ENCODE peak calls at places on chromosomes 5 and 9, in five cellular contexts. One of them, this sample, is unnamed.

GRCh38 chr5:36209664-36210063 is 32.1 kb downstream of the NADK2 start:
- DNase-seq in D721Med: no peak
- DNase-seq in type B pancreatic cell: no peak
- DNase-seq in A549: no peak
- DNase-seq in nephron progenitor cell: no peak
- DNase-seq in this sample: no peak

GRCh38 chr5:157348049-157348400 is 82.1 kb downstream of the CYFIP2 start:
- DNase-seq in nephron progenitor cell: no peak
- DNase-seq in D721Med: no peak
- DNase-seq in A549: peak; percentile 14
- DNase-seq in type B pancreatic cell: no peak
- DNase-seq in this sample: no peak

GRCh38 chr5:127987354-127988148 is 96.0 kb upstream of the SLC12A2 start:
- DNase-seq in type B pancreatic cell: no peak
- DNase-seq in nephron progenitor cell: no peak
- DNase-seq in D721Med: no peak
- DNase-seq in A549: no peak
- DNase-seq in this sample: no peak

GRCh38 chr5:158074597-158074991 is 215.6 kb upstream of the CLINT1 start:
- DNase-seq in A549: no peak
- DNase-seq in D721Med: no peak
- DNase-seq in type B pancreatic cell: no peak
- DNase-seq in nephron progenitor cell: no peak
- DNase-seq in this sample: no peak

GRCh38 chr9:109354190-109354589 is 33.3 kb upstream of the EPB41L4B start:
- DNase-seq in D721Med: no peak
- DNase-seq in nephron progenitor cell: no peak
- DNase-seq in type B pancreatic cell: no peak
- DNase-seq in A549: no peak
- DNase-seq in this sample: no peak

GRCh38 chr9:65459756-65460320 is 174.8 kb upstream of the FOXD4L5 start:
- DNase-seq in type B pancreatic cell: no peak
- DNase-seq in A549: no peak
- DNase-seq in D721Med: no peak
- DNase-seq in nephron progenitor cell: no peak
- DNase-seq in this sample: no peak

GRCh38 chr9:801399-802071 is 40.0 kb upstream of the DMRT1 start:
- DNase-seq in nephron progenitor cell: no peak
- DNase-seq in A549: no peak
- DNase-seq in type B pancreatic cell: no peak
- DNase-seq in D721Med: no peak
- DNase-seq in this sample: no peak

GRCh38 chr9:13110766-13111400 is 168.6 kb downstream of the MPDZ start:
- DNase-seq in nephron progenitor cell: no peak
- DNase-seq in type B pancreatic cell: no peak
- DNase-seq in D721Med: no peak
- DNase-seq in A549: no peak
- DNase-seq in this sample: no peak

GRCh38 chr5:78497573-78498533 is 137.4 kb downstream of the SCAMP1 start:
- DNase-seq in A549: no peak
- DNase-seq in D721Med: no peak
- DNase-seq in type B pancreatic cell: no peak
- DNase-seq in nephron progenitor cell: no peak
- DNase-seq in this sample: no peak

GRCh38 chr5:141001466-141001853 is 35.2 kb downstream of the PCDHAC2 start:
- DNase-seq in A549: peak; percentile 47
- DNase-seq in nephron progenitor cell: peak; percentile 43
- DNase-seq in D721Med: no peak
- DNase-seq in type B pancreatic cell: no peak
- DNase-seq in this sample: no peak

GRCh38 chr5:179568731-179569130 is 18.4 kb downstream of the RUFY1 start:
- DNase-seq in D721Med: no peak
- DNase-seq in nephron progenitor cell: no peak
- DNase-seq in A549: no peak
- DNase-seq in type B pancreatic cell: no peak
- DNase-seq in this sample: no peak

GRCh38 chr5:78514427-78515345 is 133.9 kb downstream of the LHFPL2 start:
- DNase-seq in A549: no peak
- DNase-seq in nephron progenitor cell: no peak
- DNase-seq in D721Med: no peak
- DNase-seq in type B pancreatic cell: no peak
- DNase-seq in this sample: peak; percentile 35

GRCh38 chr5:88691945-88692868 is 190.8 kb downstream of the MEF2C start:
- DNase-seq in D721Med: no peak
- DNase-seq in nephron progenitor cell: no peak
- DNase-seq in A549: no peak
- DNase-seq in type B pancreatic cell: no peak
- DNase-seq in this sample: no peak

GRCh38 chr9:116875576-116875975 is 188.5 kb downstream of the TRIM32 start:
- DNase-seq in type B pancreatic cell: no peak
- DNase-seq in nephron progenitor cell: no peak
- DNase-seq in D721Med: no peak
- DNase-seq in A549: no peak
- DNase-seq in this sample: no peak

GRCh38 chr5:42274913-42275312 is 148.3 kb upstream of the GHR start:
- DNase-seq in nephron progenitor cell: peak; percentile 10
- DNase-seq in D721Med: no peak
- DNase-seq in A549: no peak
- DNase-seq in type B pancreatic cell: no peak
- DNase-seq in this sample: no peak

GRCh38 chr9:35193762-35194161 is 32.0 kb downstream of the UNC13B start:
- DNase-seq in D721Med: no peak
- DNase-seq in type B pancreatic cell: no peak
- DNase-seq in nephron progenitor cell: no peak
- DNase-seq in A549: no peak
- DNase-seq in this sample: no peak

GRCh38 chr9:127838375-127839078 is 15.9 kb downstream of the ENG start:
- DNase-seq in A549: peak; percentile 51
- DNase-seq in nephron progenitor cell: peak; percentile 41
- DNase-seq in D721Med: no peak
- DNase-seq in type B pancreatic cell: no peak
- DNase-seq in this sample: peak; percentile 46

GRCh38 chr9:137278061-137278912 is 761 bp downstream of the TOR4A start:
- DNase-seq in A549: no peak
- DNase-seq in type B pancreatic cell: peak; percentile 70
- DNase-seq in D721Med: no peak
- DNase-seq in nephron progenitor cell: no peak
- DNase-seq in this sample: peak; percentile 50

GRCh38 chr9:98500337-98500919 is 208.3 kb downstream of the GABBR2 start:
- DNase-seq in A549: no peak
- DNase-seq in nephron progenitor cell: no peak
- DNase-seq in D721Med: no peak
- DNase-seq in type B pancreatic cell: peak; percentile 57
- DNase-seq in this sample: no peak

GRCh38 chr9:78103971-78104433 is 72.4 kb upstream of the GNAQ start:
- DNase-seq in D721Med: no peak
- DNase-seq in A549: no peak
- DNase-seq in type B pancreatic cell: no peak
- DNase-seq in nephron progenitor cell: no peak
- DNase-seq in this sample: no peak

GRCh38 chr5:149313151-149313841 is 32.0 kb upstream of the GRPEL2 start:
- DNase-seq in nephron progenitor cell: no peak
- DNase-seq in A549: no peak
- DNase-seq in type B pancreatic cell: no peak
- DNase-seq in D721Med: no peak
- DNase-seq in this sample: no peak

GRCh38 chr5:10595678-10596309 is 31.9 kb downstream of the ANKRD33B start:
- DNase-seq in D721Med: no peak
- DNase-seq in A549: peak; percentile 79
- DNase-seq in type B pancreatic cell: peak; percentile 25
- DNase-seq in nephron progenitor cell: no peak
- DNase-seq in this sample: no peak

GRCh38 chr5:172453986-172454354 is 355 bp downstream of the SH3PXD2B start:
- DNase-seq in D721Med: no peak
- DNase-seq in type B pancreatic cell: no peak
- DNase-seq in nephron progenitor cell: peak; percentile 65
- DNase-seq in A549: peak; percentile 27
- DNase-seq in this sample: peak; percentile 42

GRCh38 chr9:99285965-99286364 is 63.9 kb downstream of the SEC61B start:
- DNase-seq in nephron progenitor cell: no peak
- DNase-seq in D721Med: no peak
- DNase-seq in type B pancreatic cell: no peak
- DNase-seq in A549: no peak
- DNase-seq in this sample: no peak

GRCh38 chr5:39022151-39022550 is 52.0 kb downstream of the RICTOR start:
- DNase-seq in A549: no peak
- DNase-seq in type B pancreatic cell: no peak
- DNase-seq in nephron progenitor cell: no peak
- DNase-seq in D721Med: no peak
- DNase-seq in this sample: no peak

GRCh38 chr9:33233659-33234335 is 6.2 kb upstream of the SPINK4 start:
- DNase-seq in nephron progenitor cell: no peak
- DNase-seq in D721Med: no peak
- DNase-seq in type B pancreatic cell: no peak
- DNase-seq in A549: peak; percentile 100
- DNase-seq in this sample: peak; percentile 94

GRCh38 chr5:73197637-73198257 is 24.8 kb downstream of the TMEM174 start:
- DNase-seq in nephron progenitor cell: no peak
- DNase-seq in D721Med: no peak
- DNase-seq in type B pancreatic cell: no peak
- DNase-seq in A549: no peak
- DNase-seq in this sample: no peak

GRCh38 chr5:156450778-156451177 is 123.8 kb downstream of the SGCD start:
- DNase-seq in type B pancreatic cell: no peak
- DNase-seq in nephron progenitor cell: no peak
- DNase-seq in A549: no peak
- DNase-seq in D721Med: no peak
- DNase-seq in this sample: no peak

GRCh38 chr5:142913728-142914338 is 143.7 kb downstream of the ARHGAP26 start:
- DNase-seq in D721Med: no peak
- DNase-seq in type B pancreatic cell: no peak
- DNase-seq in nephron progenitor cell: no peak
- DNase-seq in A549: no peak
- DNase-seq in this sample: no peak

GRCh38 chr5:60549841-60550240 is 150.1 kb downstream of the DEPDC1B start:
- DNase-seq in D721Med: no peak
- DNase-seq in nephron progenitor cell: no peak
- DNase-seq in A549: no peak
- DNase-seq in type B pancreatic cell: no peak
- DNase-seq in this sample: no peak

GRCh38 chr9:88161144-88161543 is 22.9 kb upstream of the SPATA31C2 start:
- DNase-seq in D721Med: no peak
- DNase-seq in A549: no peak
- DNase-seq in type B pancreatic cell: no peak
- DNase-seq in nephron progenitor cell: no peak
- DNase-seq in this sample: no peak

GRCh38 chr9:78573205-78573604 is 276.3 kb downstream of the PSAT1 start:
- DNase-seq in A549: no peak
- DNase-seq in nephron progenitor cell: no peak
- DNase-seq in type B pancreatic cell: no peak
- DNase-seq in D721Med: no peak
- DNase-seq in this sample: no peak

DNA sequence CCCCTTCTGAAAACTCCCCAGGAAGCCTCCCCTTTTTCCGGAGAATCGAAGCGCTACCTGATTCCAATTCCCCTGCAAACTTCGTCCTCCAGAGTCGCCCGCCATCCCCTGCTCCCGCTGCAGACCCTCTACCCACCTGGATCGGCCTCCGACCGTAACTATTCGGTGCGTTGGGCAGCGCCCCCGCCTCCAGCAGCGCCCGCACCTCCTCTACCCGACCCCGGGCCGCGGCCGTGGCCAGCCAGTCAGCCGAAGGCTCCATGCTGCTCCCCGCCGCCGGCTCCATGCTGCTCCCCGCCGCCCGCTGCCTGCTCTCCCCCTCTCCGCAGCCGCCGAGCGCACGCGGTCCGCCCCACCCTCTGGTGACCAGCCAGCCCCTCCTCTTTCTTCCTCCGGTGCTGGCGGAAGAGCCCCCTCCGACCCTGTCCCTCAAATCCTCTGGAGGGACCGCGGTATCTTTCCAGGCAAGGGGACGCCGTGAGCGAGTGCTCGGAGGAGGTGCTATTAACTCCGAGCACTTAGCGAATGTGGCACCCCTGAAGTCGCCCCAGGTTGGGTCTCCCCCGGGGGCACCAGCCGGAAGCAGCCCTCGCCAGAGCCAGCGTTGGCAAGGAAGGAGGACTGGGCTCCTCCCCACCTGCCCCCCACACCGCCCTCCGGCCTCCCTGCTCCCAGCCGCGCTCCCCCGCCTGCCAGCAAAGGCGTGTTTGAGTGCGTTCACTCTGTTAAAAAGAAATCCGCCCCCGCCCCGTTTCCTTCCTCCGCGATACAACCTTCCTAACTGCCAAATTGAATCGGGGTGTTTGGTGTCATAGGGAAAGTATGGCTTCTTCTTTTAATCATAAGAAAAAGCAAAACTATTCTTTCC is 19.4 kb downstream of the CDKN2A start:
- DNase-seq in A549: no peak
- DNase-seq in type B pancreatic cell: no peak
- DNase-seq in nephron progenitor cell: peak; percentile 75
- DNase-seq in D721Med: no peak
- DNase-seq in this sample: no peak
- TF ChIP-seq CTCF in A549: no peak
- TF ChIP-seq CTCF in type B pancreatic cell: no peak
- TF ChIP-seq CTCF in nephron progenitor cell: no peak
- TF ChIP-seq CTCF in D721Med: no peak
- TF ChIP-seq CTCF in this sample: no peak

DNA sequence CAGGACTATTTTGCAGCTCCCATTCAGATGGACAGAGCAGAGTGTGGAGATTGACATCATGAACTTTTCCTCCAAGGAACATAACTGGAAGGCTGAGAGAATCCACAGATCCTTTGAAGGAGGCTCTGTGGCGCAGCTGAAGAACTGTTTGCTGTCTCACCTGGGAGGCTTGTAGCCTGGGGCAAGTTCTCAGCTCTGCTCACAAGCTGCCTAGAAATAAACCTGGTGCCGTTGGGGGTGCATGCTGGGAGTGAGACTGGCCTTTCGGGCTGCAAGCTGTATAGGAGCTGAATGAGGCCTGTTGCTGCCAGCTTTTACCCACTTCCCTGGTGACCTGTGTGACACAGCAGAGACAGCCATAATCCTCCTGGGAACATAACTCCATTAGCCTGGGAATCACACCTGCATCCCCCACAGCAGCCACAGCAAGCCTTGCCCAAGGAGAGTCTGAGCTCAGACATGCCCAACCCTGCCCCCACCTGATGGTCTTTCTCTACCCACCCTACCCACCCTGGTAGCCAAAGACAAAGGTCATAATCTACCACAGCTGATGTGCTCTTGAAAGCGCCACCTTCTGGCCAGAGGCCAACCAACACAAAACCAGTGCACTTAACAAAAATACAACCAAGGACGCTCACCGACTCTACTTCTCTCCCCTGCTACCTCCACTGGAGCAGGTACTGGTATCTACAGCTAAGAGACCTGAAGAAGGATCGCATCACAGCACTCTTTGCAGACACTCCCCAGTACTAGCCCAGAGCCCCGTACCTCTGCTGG is 205.1 kb upstream of the MRPS30 start:
- DNase-seq in nephron progenitor cell: peak; percentile 3
- DNase-seq in type B pancreatic cell: no peak
- DNase-seq in A549: peak; percentile 3
- DNase-seq in D721Med: no peak
- DNase-seq in this sample: no peak
- TF ChIP-seq CTCF in nephron progenitor cell: no peak
- TF ChIP-seq CTCF in type B pancreatic cell: no peak
- TF ChIP-seq CTCF in A549: no peak
- TF ChIP-seq CTCF in D721Med: no peak
- TF ChIP-seq CTCF in this sample: no peak

GRCh38 chr9:131503626-131504465 is 1.1 kb downstream of the POMT1 start:
- DNase-seq in D721Med: no peak
- DNase-seq in type B pancreatic cell: no peak
- DNase-seq in nephron progenitor cell: peak; percentile 21
- DNase-seq in A549: peak; percentile 31
- DNase-seq in this sample: peak; percentile 18
- TF ChIP-seq CTCF in D721Med: no peak
- TF ChIP-seq CTCF in type B pancreatic cell: no peak
- TF ChIP-seq CTCF in nephron progenitor cell: no peak
- TF ChIP-seq CTCF in A549: no peak
- TF ChIP-seq CTCF in this sample: no peak

GRCh38 chr9:93413530-93413929 is 38.0 kb upstream of the FAM120A start:
- DNase-seq in A549: no peak
- DNase-seq in type B pancreatic cell: no peak
- DNase-seq in nephron progenitor cell: no peak
- DNase-seq in D721Med: no peak
- DNase-seq in this sample: no peak
- TF ChIP-seq CTCF in A549: no peak
- TF ChIP-seq CTCF in type B pancreatic cell: no peak
- TF ChIP-seq CTCF in nephron progenitor cell: no peak
- TF ChIP-seq CTCF in D721Med: no peak
- TF ChIP-seq CTCF in this sample: no peak